ENCODE peak calls at places on chromosomes 3 and 15, in nine cellular contexts. J, Z, M, V, X, O, K, A and R are unnamed samples.

GRCh38 chr3:64224826-64225606 is at the start of gene PRICKLE2:
- DNase-seq in K (peak), O (peak), X (peak), V (peak), M (no peak), A (no peak), Z (no peak), J (peak), R (peak)

GRCh38 chr3:66748175-66748876 is 247.5 kb upstream of the LRIG1 start:
- DNase-seq in J (no peak), Z (no peak), X (no peak), M (no peak), V (no peak), O (no peak), A (no peak), K (no peak), R (no peak)

GRCh38 chr3:46615050-46615449 is 2.7 kb downstream of the FAM240A start:
- DNase-seq in M (no peak), X (no peak), K (no peak), J (no peak), Z (no peak), A (no peak), O (no peak), V (peak), R (no peak)

GRCh38 chr3:46065294-46065705 is 38.0 kb upstream of the XCR1 start:
- DNase-seq in K (no peak), Z (no peak), V (no peak), A (peak), J (peak), O (peak), M (peak), X (peak), R (peak)

GRCh38 chr3:133531981-133532380 is 41.5 kb upstream of the CDV3 start:
- DNase-seq in A (no peak), J (peak), O (no peak), Z (no peak), K (peak), V (no peak), M (no peak), X (no peak), R (no peak)

GRCh38 chr3:154759966-154760365 is 320.2 kb upstream of the MME start:
- DNase-seq in M (no peak), A (no peak), J (no peak), O (no peak), V (no peak), X (no peak), K (no peak), Z (no peak), R (no peak)

GRCh38 chr15:34837246-34838016 is 42.1 kb upstream of the ACTC1 start:
- DNase-seq in J (peak), V (no peak), K (peak), O (no peak), Z (no peak), A (no peak), X (peak), M (no peak), R (peak)

GRCh38 chr3:81470416-81470978 is 290.9 kb downstream of the GBE1 start:
- DNase-seq in J (no peak), K (no peak), O (no peak), Z (no peak), M (no peak), V (no peak), X (no peak), A (no peak), R (no peak)

GRCh38 chr3:156760333-156760732 is 65.8 kb upstream of the LEKR1 start:
- DNase-seq in A (no peak), O (no peak), V (no peak), K (no peak), J (no peak), M (peak), Z (no peak), X (no peak), R (no peak)

GRCh38 chr3:39447637-39448483 is 19.6 kb upstream of the MOBP start:
- DNase-seq in J (peak), M (peak), V (peak), Z (no peak), K (peak), A (peak), X (peak), O (peak), R (peak)

GRCh38 chr3:15102256-15102655 is 3.3 kb upstream of the RBSN start:
- DNase-seq in Z (peak), K (peak), A (no peak), O (peak), M (no peak), J (no peak), V (no peak), X (no peak), R (no peak)

GRCh38 chr15:51775967-51776816 is 24.8 kb downstream of the TMOD2 start:
- DNase-seq in X (no peak), V (peak), K (peak), O (peak), M (peak), J (peak), Z (no peak), A (peak), R (no peak)

GRCh38 chr15:38216763-38217162 is 35.9 kb upstream of the SPRED1 start:
- DNase-seq in K (no peak), O (no peak), A (no peak), J (peak), M (no peak), Z (no peak), V (no peak), X (no peak), R (no peak)

DNA sequence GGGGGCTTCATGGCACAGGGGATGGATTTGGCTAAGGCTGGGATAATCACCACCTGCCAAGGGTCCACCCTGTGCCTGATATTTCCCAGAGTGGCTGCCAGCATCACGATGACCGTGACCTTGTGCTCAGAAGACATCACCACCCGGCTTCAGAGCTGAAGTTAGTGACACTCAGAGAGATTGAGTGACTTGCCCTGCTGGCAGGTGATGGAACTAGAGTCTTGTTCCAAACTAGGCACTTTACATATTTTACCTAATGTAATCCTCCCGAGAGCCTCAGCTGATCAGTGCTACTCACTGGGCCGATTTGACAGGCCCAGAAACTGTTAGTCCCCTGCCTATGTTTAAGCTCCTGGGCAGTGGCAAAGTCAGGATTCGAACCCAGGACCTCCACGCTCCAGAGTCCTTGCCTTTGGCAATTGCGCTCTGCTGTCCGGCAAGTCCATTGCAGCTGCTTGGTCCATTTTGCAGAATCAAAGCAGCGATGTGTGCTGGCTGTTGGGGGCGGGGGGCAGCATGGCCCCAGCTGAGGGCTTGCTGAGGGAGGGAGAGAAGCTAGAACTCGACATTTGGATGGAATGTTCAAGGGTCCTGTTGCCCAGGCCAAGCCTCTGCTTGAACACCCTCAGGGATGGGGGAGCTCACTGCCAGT is 74.8 kb upstream of the GATA2 start:
- DNase-seq in X (no peak), M (no peak), J (no peak), K (no peak), Z (no peak), A (no peak), V (peak), O (no peak), R (no peak)
- TF ChIP-seq CTCF in X (peak), M (no peak), J (no peak), K (no peak), Z (no peak), A (peak), V (peak), O (no peak), R (no peak)

GRCh38 chr3:48739955-48740823 is 23.2 kb upstream of the IP6K2 start:
- DNase-seq in K (peak), A (peak), M (peak), O (peak), X (no peak), J (peak), Z (peak), V (peak), R (no peak)
- H3K4me3 ChIP-seq in K (no peak), A (no peak), M (no peak), O (no peak), X (no peak), J (peak), Z (no peak), V (peak), R (no peak)

GRCh38 chr3:5806192-5806591 is 618.7 kb downstream of the EDEM1 start:
- DNase-seq in X (no peak), O (peak), K (no peak), M (peak), Z (no peak), J (no peak), A (no peak), V (peak), R (no peak)
- TF ChIP-seq CTCF in X (peak), O (no peak), K (no peak), M (peak), Z (no peak), J (no peak), A (peak), V (peak), R (peak)

GRCh38 chr3:167855306-167855705 is 119.8 kb downstream of the SERPINI1 start:
- DNase-seq in A (no peak), M (no peak), K (no peak), Z (no peak), O (no peak), V (no peak), J (no peak), X (no peak), R (no peak)
- H3K4me3 ChIP-seq in A (no peak), M (no peak), K (no peak), Z (no peak), O (no peak), V (no peak), J (no peak), X (no peak), R (no peak)